ENCODE peak calls at places on chromosome 3, in five cellular contexts. One of them, this sample, is unnamed.

GRCh38 chr3:14946749-14947104 is 656 bp upstream of the NR2C2 start:
- DNase-seq in sigmoid colon: no peak
- DNase-seq in GM12878: no peak
- DNase-seq in transverse colon: no peak
- DNase-seq in GM12891: no peak
- DNase-seq in this sample: no peak

GRCh38 chr3:186258968-186259367 is 103.1 kb downstream of the DGKG start:
- DNase-seq in sigmoid colon: no peak
- DNase-seq in GM12878: no peak
- DNase-seq in transverse colon: no peak
- DNase-seq in GM12891: no peak
- DNase-seq in this sample: no peak

GRCh38 chr3:141237701-141238521 is 6.3 kb downstream of the PXYLP1 start:
- DNase-seq in sigmoid colon: no peak
- DNase-seq in GM12878: no peak
- DNase-seq in transverse colon: no peak
- DNase-seq in GM12891: no peak
- DNase-seq in this sample: peak

GRCh38 chr3:13105181-13105580 is 32.0 kb upstream of the IQSEC1 start:
- DNase-seq in sigmoid colon: no peak
- DNase-seq in GM12878: no peak
- DNase-seq in transverse colon: no peak
- DNase-seq in GM12891: no peak
- DNase-seq in this sample: no peak

GRCh38 chr3:41327718-41328117 is 128.4 kb downstream of the CTNNB1 start:
- DNase-seq in sigmoid colon: no peak
- DNase-seq in GM12878: no peak
- DNase-seq in transverse colon: no peak
- DNase-seq in GM12891: no peak
- DNase-seq in this sample: no peak

GRCh38 chr3:55200916-55201315 is 273.1 kb upstream of the LRTM1 start:
- DNase-seq in sigmoid colon: no peak
- DNase-seq in GM12878: no peak
- DNase-seq in transverse colon: no peak
- DNase-seq in GM12891: no peak
- DNase-seq in this sample: no peak

GRCh38 chr3:197802505-197803459 is 11.7 kb downstream of the LRCH3 start:
- DNase-seq in sigmoid colon: no peak
- DNase-seq in GM12878: no peak
- DNase-seq in transverse colon: no peak
- DNase-seq in GM12891: no peak
- DNase-seq in this sample: no peak

GRCh38 chr3:181698263-181698944 is 13.3 kb upstream of the SOX2 start:
- DNase-seq in sigmoid colon: no peak
- DNase-seq in GM12878: no peak
- DNase-seq in transverse colon: no peak
- DNase-seq in GM12891: no peak
- DNase-seq in this sample: no peak

GRCh38 chr3:14765576-14766427 is 53.0 kb upstream of the FGD5 start:
- DNase-seq in sigmoid colon: no peak
- DNase-seq in GM12878: no peak
- DNase-seq in transverse colon: no peak
- DNase-seq in GM12891: no peak
- DNase-seq in this sample: no peak

GRCh38 chr3:156382458-156383346 is 172.2 kb downstream of the SSR3 start:
- DNase-seq in sigmoid colon: no peak
- DNase-seq in GM12878: no peak
- DNase-seq in transverse colon: peak
- DNase-seq in GM12891: peak
- DNase-seq in this sample: no peak

GRCh38 chr3:46825450-46825849 is 37.8 kb downstream of the MYL3 start:
- DNase-seq in sigmoid colon: no peak
- DNase-seq in GM12878: no peak
- DNase-seq in transverse colon: no peak
- DNase-seq in GM12891: no peak
- DNase-seq in this sample: no peak

GRCh38 chr3:39962566-39962965 is 153.2 kb downstream of the MYRIP start:
- DNase-seq in sigmoid colon: no peak
- DNase-seq in GM12878: no peak
- DNase-seq in transverse colon: no peak
- DNase-seq in GM12891: no peak
- DNase-seq in this sample: no peak

GRCh38 chr3:30523366-30523765 is 83.0 kb upstream of the TGFBR2 start:
- DNase-seq in sigmoid colon: no peak
- DNase-seq in GM12878: no peak
- DNase-seq in transverse colon: no peak
- DNase-seq in GM12891: no peak
- DNase-seq in this sample: no peak

GRCh38 chr3:151964768-151965167 is 91.3 kb downstream of the SUCNR1 start:
- DNase-seq in sigmoid colon: no peak
- DNase-seq in GM12878: no peak
- DNase-seq in transverse colon: no peak
- DNase-seq in GM12891: no peak
- DNase-seq in this sample: no peak

GRCh38 chr3:73804204-73804603 is 179.5 kb upstream of the PDZRN3 start:
- DNase-seq in sigmoid colon: no peak
- DNase-seq in GM12878: no peak
- DNase-seq in transverse colon: no peak
- DNase-seq in GM12891: no peak
- DNase-seq in this sample: no peak

GRCh38 chr3:73812054-73812453 is 187.3 kb upstream of the PDZRN3 start:
- DNase-seq in sigmoid colon: no peak
- DNase-seq in GM12878: no peak
- DNase-seq in transverse colon: no peak
- DNase-seq in GM12891: no peak
- DNase-seq in this sample: no peak

GRCh38 chr3:73805435-73805834 is 180.7 kb upstream of the PDZRN3 start:
- DNase-seq in sigmoid colon: peak
- DNase-seq in GM12878: no peak
- DNase-seq in transverse colon: peak
- DNase-seq in GM12891: no peak
- DNase-seq in this sample: no peak

GRCh38 chr3:73813291-73813977 is 188.7 kb upstream of the PDZRN3 start:
- DNase-seq in sigmoid colon: no peak
- DNase-seq in GM12878: no peak
- DNase-seq in transverse colon: no peak
- DNase-seq in GM12891: no peak
- DNase-seq in this sample: peak

DNA sequence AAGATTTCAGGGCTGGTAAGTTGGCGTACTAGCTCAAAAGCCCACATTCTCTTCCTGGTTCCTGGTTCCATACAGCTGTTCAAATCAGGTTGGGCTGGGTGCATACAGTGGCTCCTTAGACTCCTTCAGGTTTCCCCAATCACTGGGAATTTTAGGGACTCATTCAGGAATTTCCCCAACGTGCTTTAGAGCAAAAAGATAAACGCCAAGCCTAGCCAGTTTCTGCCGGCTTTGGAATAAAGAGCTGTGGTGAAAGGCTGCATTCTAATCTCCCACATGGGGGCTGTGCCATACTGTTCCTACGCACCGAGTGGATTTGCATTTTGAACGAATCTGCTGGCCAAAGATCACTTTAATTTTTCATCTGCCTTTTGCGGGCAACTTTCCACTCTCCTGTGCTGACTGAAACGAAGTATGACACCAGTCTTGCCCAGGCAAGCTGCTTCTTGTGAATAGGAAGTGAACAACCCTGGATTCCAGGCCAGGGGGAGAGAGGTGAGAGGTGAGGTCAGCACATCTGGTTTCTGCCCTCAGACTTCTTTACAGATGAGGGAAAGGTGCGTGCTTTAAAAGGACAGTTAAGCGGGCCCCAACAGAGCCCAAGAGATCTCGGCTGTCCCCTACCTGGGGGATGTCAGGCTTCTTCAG is 184.2 kb upstream of the PDZRN3 start:
- DNase-seq in sigmoid colon: no peak
- DNase-seq in GM12878: no peak
- DNase-seq in transverse colon: no peak
- DNase-seq in GM12891: no peak
- DNase-seq in this sample: peak
- TF ChIP-seq POLR2AphosphoS5 in sigmoid colon: no peak
- TF ChIP-seq POLR2AphosphoS5 in GM12878: no peak
- TF ChIP-seq POLR2AphosphoS5 in transverse colon: no peak
- TF ChIP-seq POLR2AphosphoS5 in GM12891: no peak
- TF ChIP-seq POLR2AphosphoS5 in this sample: no peak

GRCh38 chr3:21528291-21528690 is 222.7 kb downstream of the ZNF385D start:
- DNase-seq in sigmoid colon: no peak
- DNase-seq in GM12878: no peak
- DNase-seq in transverse colon: no peak
- DNase-seq in GM12891: no peak
- DNase-seq in this sample: no peak

GRCh38 chr3:21526461-21526860 is 224.5 kb downstream of the ZNF385D start:
- DNase-seq in sigmoid colon: no peak
- DNase-seq in GM12878: no peak
- DNase-seq in transverse colon: no peak
- DNase-seq in GM12891: no peak
- DNase-seq in this sample: no peak

GRCh38 chr3:21533047-21533446 is 218.0 kb downstream of the ZNF385D start:
- DNase-seq in sigmoid colon: no peak
- DNase-seq in GM12878: no peak
- DNase-seq in transverse colon: no peak
- DNase-seq in GM12891: no peak
- DNase-seq in this sample: no peak

DNA sequence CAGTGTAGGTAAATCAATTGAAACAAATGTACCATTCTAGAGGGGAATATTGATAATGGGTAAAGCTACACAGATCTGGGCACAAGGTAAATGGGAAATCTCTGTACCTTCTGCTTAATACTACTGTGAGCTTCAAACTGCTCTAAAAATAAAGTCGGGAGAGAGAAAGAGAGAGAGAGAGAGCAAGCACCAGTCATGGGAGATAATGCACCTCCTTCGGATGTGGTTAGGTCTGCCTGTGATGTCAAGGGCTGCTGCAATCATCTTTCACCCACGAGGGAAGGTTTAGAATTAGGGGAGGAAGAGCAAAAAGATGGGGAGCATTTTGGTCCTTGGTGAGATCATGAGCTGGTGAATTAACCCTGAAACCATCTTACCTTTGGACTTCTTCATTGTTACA is 219.1 kb downstream of the ZNF385D start:
- DNase-seq in sigmoid colon: no peak
- DNase-seq in GM12878: no peak
- DNase-seq in transverse colon: no peak
- DNase-seq in GM12891: no peak
- DNase-seq in this sample: no peak
- TF ChIP-seq POLR2AphosphoS5 in sigmoid colon: no peak
- TF ChIP-seq POLR2AphosphoS5 in GM12878: no peak
- TF ChIP-seq POLR2AphosphoS5 in transverse colon: no peak
- TF ChIP-seq POLR2AphosphoS5 in GM12891: no peak
- TF ChIP-seq POLR2AphosphoS5 in this sample: no peak

GRCh38 chr3:32238816-32239637 is 547 bp downstream of the CMTM8 start:
- DNase-seq in sigmoid colon: no peak
- DNase-seq in GM12878: no peak
- DNase-seq in transverse colon: peak
- DNase-seq in GM12891: peak
- DNase-seq in this sample: no peak

GRCh38 chr3:32236377-32236776 is 2.1 kb upstream of the CMTM8 start:
- DNase-seq in sigmoid colon: no peak
- DNase-seq in GM12878: no peak
- DNase-seq in transverse colon: no peak
- DNase-seq in GM12891: no peak
- DNase-seq in this sample: no peak

GRCh38 chr3:32239638-32240550 is 1.4 kb downstream of the CMTM8 start:
- DNase-seq in sigmoid colon: no peak
- DNase-seq in GM12878: no peak
- DNase-seq in transverse colon: peak
- DNase-seq in GM12891: peak
- DNase-seq in this sample: no peak

GRCh38 chr3:32237670-32238026 is 832 bp upstream of the CMTM8 start:
- DNase-seq in sigmoid colon: no peak
- DNase-seq in GM12878: no peak
- DNase-seq in transverse colon: no peak
- DNase-seq in GM12891: no peak
- DNase-seq in this sample: no peak

GRCh38 chr3:32238027-32238815 is at the start of gene CMTM8:
- DNase-seq in sigmoid colon: no peak
- DNase-seq in GM12878: no peak
- DNase-seq in transverse colon: peak
- DNase-seq in GM12891: peak
- DNase-seq in this sample: no peak
- TF ChIP-seq POLR2AphosphoS5 in sigmoid colon: no peak
- TF ChIP-seq POLR2AphosphoS5 in GM12878: no peak
- TF ChIP-seq POLR2AphosphoS5 in transverse colon: peak
- TF ChIP-seq POLR2AphosphoS5 in GM12891: no peak
- TF ChIP-seq POLR2AphosphoS5 in this sample: no peak

DNA sequence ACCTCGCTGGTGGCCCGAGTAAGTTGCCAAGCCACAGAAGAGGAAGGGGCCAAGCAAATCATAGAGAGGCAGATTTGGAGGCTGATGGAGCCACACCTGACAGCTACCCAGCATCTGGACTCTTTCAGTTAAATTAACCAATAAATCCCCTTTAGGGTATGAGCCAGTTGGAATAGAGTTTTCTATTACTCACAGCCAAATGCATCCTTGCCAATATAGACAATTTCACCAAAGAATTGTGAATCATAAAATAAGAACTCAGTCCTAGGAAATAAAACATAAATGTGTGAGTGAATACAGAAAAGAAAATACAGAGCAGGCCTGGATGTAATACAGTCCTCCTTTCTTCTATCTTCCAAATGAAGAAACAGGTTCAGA is 161.6 kb upstream of the ANKRD28 start:
- DNase-seq in sigmoid colon: no peak
- DNase-seq in GM12878: no peak
- DNase-seq in transverse colon: no peak
- DNase-seq in GM12891: no peak
- DNase-seq in this sample: no peak
- TF ChIP-seq POLR2AphosphoS5 in sigmoid colon: peak
- TF ChIP-seq POLR2AphosphoS5 in GM12878: no peak
- TF ChIP-seq POLR2AphosphoS5 in transverse colon: no peak
- TF ChIP-seq POLR2AphosphoS5 in GM12891: no peak
- TF ChIP-seq POLR2AphosphoS5 in this sample: no peak

DNA sequence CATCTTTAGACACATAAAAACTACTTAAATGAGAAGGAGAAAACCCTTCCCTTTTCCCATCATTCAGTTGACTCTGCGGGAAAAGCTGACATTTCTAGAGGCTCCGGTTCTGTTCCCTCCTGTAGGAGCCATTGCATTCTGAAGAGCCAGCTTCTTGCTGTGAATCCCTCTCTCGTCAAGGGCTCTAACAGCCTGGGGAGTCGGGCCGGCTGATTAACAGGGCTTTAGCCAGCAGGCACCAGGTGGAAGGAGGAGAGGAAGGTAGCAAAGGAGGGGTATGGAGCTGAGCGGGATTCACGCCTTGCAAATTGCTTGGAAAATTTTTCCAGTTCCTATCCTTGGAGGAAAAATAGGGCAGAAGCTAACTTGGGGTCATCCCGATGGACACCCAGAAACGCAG is 108.3 kb upstream of the UBE2E1 start:
- DNase-seq in sigmoid colon: no peak
- DNase-seq in GM12878: no peak
- DNase-seq in transverse colon: no peak
- DNase-seq in GM12891: no peak
- DNase-seq in this sample: no peak
- TF ChIP-seq POLR2AphosphoS5 in sigmoid colon: no peak
- TF ChIP-seq POLR2AphosphoS5 in GM12878: no peak
- TF ChIP-seq POLR2AphosphoS5 in transverse colon: no peak
- TF ChIP-seq POLR2AphosphoS5 in GM12891: no peak
- TF ChIP-seq POLR2AphosphoS5 in this sample: no peak